ENCODE peak calls at places on chromosomes 2 and 18, in ten cellular contexts. J is stimulated activated CD4-positive, alpha-beta T cell treated with anti-CD3 and anti-CD28 coated beads, TNF-alpha, amount 100 ng/mL, for 48 hours; O is NCI-H1694 treated with DMSO at 0.1 percent for 48 hours; D is fibroblast of the aortic adventitia; Y is naive thymus-derived CD8-positive, alpha-beta T cell; G is HuH-7.5; X is progenitor cell of endocrine pancreas; W is T-cell; R is nucleus accumbens; T is amniotic stem cell. K is an unnamed sample.

GRCh38 chr2:10301946-10302478 is 692 bp upstream of the HPCAL1 start:
- DNase-seq in J (no peak), O (no peak), D (no peak), Y (peak), G (peak), X (no peak), W (no peak), R (peak), T (no peak), K (no peak)

GRCh38 chr2:16250886-16251285 is 310.5 kb downstream of the MYCN start:
- DNase-seq in J (no peak), O (no peak), D (no peak), Y (no peak), G (no peak), X (no peak), W (no peak), R (no peak), T (no peak), K (peak)

GRCh38 chr2:226791056-226791486 is 8.5 kb downstream of the IRS1 start:
- DNase-seq in J (peak), O (peak), D (peak), Y (no peak), G (no peak), X (no peak), W (no peak), R (peak), T (no peak), K (peak)

GRCh38 chr2:45867349-45867748 is 215.9 kb downstream of the PRKCE start:
- DNase-seq in J (no peak), O (no peak), D (no peak), Y (no peak), G (no peak), X (no peak), W (no peak), R (no peak), T (no peak), K (no peak)

GRCh38 chr2:131425191-131426021 is 50.5 kb upstream of the TUBA3D start:
- DNase-seq in J (no peak), O (no peak), D (no peak), Y (no peak), G (no peak), X (no peak), W (no peak), R (no peak), T (no peak), K (no peak)

GRCh38 chr18:26963292-26963691 is 97.8 kb upstream of the AQP4 start:
- DNase-seq in J (no peak), O (no peak), D (peak), Y (no peak), G (no peak), X (no peak), W (no peak), R (no peak), T (no peak), K (peak)

GRCh38 chr18:31303771-31304170 is 14.2 kb upstream of the DSG1 start:
- DNase-seq in J (no peak), O (no peak), D (no peak), Y (no peak), G (no peak), X (no peak), W (no peak), R (no peak), T (no peak), K (no peak)

GRCh38 chr18:9025104-9025838 is 77.2 kb upstream of the NDUFV2 start:
- DNase-seq in J (no peak), O (no peak), D (peak), Y (no peak), G (no peak), X (no peak), W (no peak), R (no peak), T (no peak), K (peak)

GRCh38 chr2:173667014-173667413 is 298.2 kb downstream of the SP3 start:
- DNase-seq in J (no peak), O (no peak), D (peak), Y (no peak), G (no peak), X (no peak), W (no peak), R (no peak), T (no peak), K (no peak)

GRCh38 chr2:238567996-238568395 is 141.3 kb downstream of the ASB1 start:
- DNase-seq in J (no peak), O (no peak), D (no peak), Y (no peak), G (no peak), X (no peak), W (no peak), R (no peak), T (no peak), K (no peak)

GRCh38 chr2:207952564-207953345 is 72.6 kb downstream of the PLEKHM3 start:
- DNase-seq in J (no peak), O (no peak), D (no peak), Y (no peak), G (no peak), X (no peak), W (no peak), R (no peak), T (no peak), K (no peak)

GRCh38 chr2:47162780-47163179 is 7.7 kb upstream of the STPG4 start:
- DNase-seq in J (no peak), O (no peak), D (no peak), Y (no peak), G (no peak), X (no peak), W (no peak), R (no peak), T (no peak), K (no peak)

K was measured in M059J.